ENCODE peak calls at places on chromosome 12, in seven cellular contexts. One of them, this sample, is unnamed.

GRCh38 chr12:58576965-58577364 is 343.3 kb downstream of the LRIG3 start:
- DNase-seq in endodermal cell: no peak
- DNase-seq in cardiac fibroblast: no peak
- DNase-seq in upper lobe of right lung: no peak
- DNase-seq in fibroblast of mammary gland: no peak
- DNase-seq in heart left ventricle: no peak
- DNase-seq in fibroblast of lung: no peak
- DNase-seq in this sample: no peak

GRCh38 chr12:31020385-31021166 is 53.1 kb upstream of the DDX11 start:
- DNase-seq in endodermal cell: peak; percentile 40
- DNase-seq in fibroblast of lung: no peak
- DNase-seq in upper lobe of right lung: peak; percentile 51
- DNase-seq in cardiac fibroblast: no peak
- DNase-seq in heart left ventricle: peak; percentile 7
- DNase-seq in fibroblast of mammary gland: no peak
- DNase-seq in this sample: peak; percentile 29

GRCh38 chr12:113161415-113162016 is 12.0 kb downstream of the CFAP73 start:
- DNase-seq in fibroblast of mammary gland: no peak
- DNase-seq in fibroblast of lung: peak; percentile 52
- DNase-seq in upper lobe of right lung: no peak
- DNase-seq in cardiac fibroblast: no peak
- DNase-seq in heart left ventricle: no peak
- DNase-seq in endodermal cell: peak; percentile 100
- DNase-seq in this sample: no peak

GRCh38 chr12:15001733-15002471 is 29.1 kb downstream of the PDE6H start:
- DNase-seq in heart left ventricle: no peak
- DNase-seq in cardiac fibroblast: peak; percentile 44
- DNase-seq in endodermal cell: peak; percentile 85
- DNase-seq in fibroblast of lung: peak; percentile 42
- DNase-seq in upper lobe of right lung: peak; percentile 53
- DNase-seq in fibroblast of mammary gland: peak; percentile 35
- DNase-seq in this sample: no peak

GRCh38 chr12:112168561-112168971 is 43.2 kb downstream of the TRAFD1 start:
- DNase-seq in endodermal cell: peak; percentile 41
- DNase-seq in upper lobe of right lung: no peak
- DNase-seq in fibroblast of lung: no peak
- DNase-seq in cardiac fibroblast: no peak
- DNase-seq in heart left ventricle: no peak
- DNase-seq in fibroblast of mammary gland: no peak
- DNase-seq in this sample: no peak

GRCh38 chr12:45219621-45220020 is 3.7 kb downstream of the ANO6 start:
- DNase-seq in fibroblast of mammary gland: no peak
- DNase-seq in heart left ventricle: no peak
- DNase-seq in fibroblast of lung: no peak
- DNase-seq in cardiac fibroblast: no peak
- DNase-seq in endodermal cell: no peak
- DNase-seq in upper lobe of right lung: no peak
- DNase-seq in this sample: no peak

GRCh38 chr12:72346331-72346944 is 74.3 kb downstream of the TRHDE start:
- DNase-seq in heart left ventricle: peak; percentile 19
- DNase-seq in endodermal cell: peak; percentile 96
- DNase-seq in fibroblast of mammary gland: peak; percentile 61
- DNase-seq in fibroblast of lung: peak; percentile 71
- DNase-seq in upper lobe of right lung: no peak
- DNase-seq in cardiac fibroblast: peak; percentile 76
- DNase-seq in this sample: no peak

GRCh38 chr12:71312767-71313375 is 126.7 kb upstream of the LGR5 start:
- DNase-seq in fibroblast of mammary gland: peak; percentile 47
- DNase-seq in endodermal cell: peak; percentile 48
- DNase-seq in fibroblast of lung: peak; percentile 55
- DNase-seq in upper lobe of right lung: no peak
- DNase-seq in heart left ventricle: no peak
- DNase-seq in cardiac fibroblast: peak; percentile 59
- DNase-seq in this sample: no peak

GRCh38 chr12:4987076-4987775 is 56.5 kb upstream of the KCNA5 start:
- DNase-seq in cardiac fibroblast: no peak
- DNase-seq in fibroblast of lung: peak; percentile 12
- DNase-seq in endodermal cell: no peak
- DNase-seq in fibroblast of mammary gland: no peak
- DNase-seq in upper lobe of right lung: no peak
- DNase-seq in heart left ventricle: no peak
- DNase-seq in this sample: no peak

GRCh38 chr12:120093592-120094355 is 22.8 kb downstream of the RAB35 start:
- DNase-seq in endodermal cell: peak; percentile 93
- DNase-seq in upper lobe of right lung: no peak
- DNase-seq in cardiac fibroblast: no peak
- DNase-seq in fibroblast of lung: no peak
- DNase-seq in heart left ventricle: no peak
- DNase-seq in fibroblast of mammary gland: no peak
- DNase-seq in this sample: no peak

GRCh38 chr12:15590180-15590826 is 198.9 kb downstream of the EPS8 start:
- DNase-seq in upper lobe of right lung: no peak
- DNase-seq in cardiac fibroblast: peak; percentile 89
- DNase-seq in fibroblast of lung: peak; percentile 51
- DNase-seq in endodermal cell: peak; percentile 83
- DNase-seq in fibroblast of mammary gland: peak; percentile 81
- DNase-seq in heart left ventricle: peak; percentile 34
- DNase-seq in this sample: no peak

GRCh38 chr12:6936642-6937480 is 6.8 kb upstream of the RNU7-1 start:
- DNase-seq in fibroblast of mammary gland: no peak
- DNase-seq in cardiac fibroblast: no peak
- DNase-seq in heart left ventricle: no peak
- DNase-seq in fibroblast of lung: no peak
- DNase-seq in endodermal cell: peak; percentile 71
- DNase-seq in upper lobe of right lung: no peak
- DNase-seq in this sample: no peak

GRCh38 chr12:6936378-6936638 is 7.3 kb upstream of the RNU7-1 start:
- DNase-seq in endodermal cell: no peak
- DNase-seq in upper lobe of right lung: no peak
- DNase-seq in cardiac fibroblast: no peak
- DNase-seq in fibroblast of lung: no peak
- DNase-seq in fibroblast of mammary gland: no peak
- DNase-seq in heart left ventricle: no peak
- DNase-seq in this sample: no peak

GRCh38 chr12:6939187-6939540 is 4.5 kb upstream of the RNU7-1 start:
- DNase-seq in fibroblast of lung: no peak
- DNase-seq in cardiac fibroblast: no peak
- DNase-seq in endodermal cell: no peak
- DNase-seq in fibroblast of mammary gland: no peak
- DNase-seq in heart left ventricle: no peak
- DNase-seq in upper lobe of right lung: no peak
- DNase-seq in this sample: no peak

GRCh38 chr12:6937481-6938352 is 5.9 kb upstream of the RNU7-1 start:
- DNase-seq in fibroblast of lung: peak; percentile 91
- DNase-seq in heart left ventricle: peak; percentile 94
- DNase-seq in upper lobe of right lung: peak; percentile 97
- DNase-seq in fibroblast of mammary gland: peak; percentile 94
- DNase-seq in endodermal cell: peak; percentile 99
- DNase-seq in cardiac fibroblast: peak; percentile 95
- DNase-seq in this sample: peak; percentile 94

GRCh38 chr12:6938353-6939186 is 5.0 kb upstream of the RNU7-1 start:
- DNase-seq in heart left ventricle: no peak
- DNase-seq in upper lobe of right lung: no peak
- DNase-seq in cardiac fibroblast: no peak
- DNase-seq in endodermal cell: no peak
- DNase-seq in fibroblast of mammary gland: no peak
- DNase-seq in fibroblast of lung: no peak
- DNase-seq in this sample: no peak
- TF ChIP-seq CTCF in heart left ventricle: no peak
- TF ChIP-seq CTCF in upper lobe of right lung: no peak
- TF ChIP-seq CTCF in cardiac fibroblast: no peak
- TF ChIP-seq CTCF in endodermal cell: peak; percentile 6
- TF ChIP-seq CTCF in fibroblast of mammary gland: no peak
- TF ChIP-seq CTCF in fibroblast of lung: no peak
- TF ChIP-seq CTCF in this sample: peak; percentile 7

GRCh38 chr12:124369055-124369900 is 74.4 kb downstream of the RFLNA start:
- DNase-seq in cardiac fibroblast: peak; percentile 95
- DNase-seq in upper lobe of right lung: peak; percentile 94
- DNase-seq in heart left ventricle: peak; percentile 93
- DNase-seq in fibroblast of lung: peak; percentile 94
- DNase-seq in fibroblast of mammary gland: peak; percentile 94
- DNase-seq in endodermal cell: no peak
- DNase-seq in this sample: no peak
- TF ChIP-seq CTCF in cardiac fibroblast: peak; percentile 43
- TF ChIP-seq CTCF in upper lobe of right lung: peak; percentile 46
- TF ChIP-seq CTCF in heart left ventricle: peak; percentile 57
- TF ChIP-seq CTCF in fibroblast of lung: peak; percentile 40
- TF ChIP-seq CTCF in fibroblast of mammary gland: no peak
- TF ChIP-seq CTCF in endodermal cell: no peak
- TF ChIP-seq CTCF in this sample: no peak

GRCh38 chr12:125122668-125123067 is 57.4 kb downstream of the AACS start:
- DNase-seq in fibroblast of lung: no peak
- DNase-seq in fibroblast of mammary gland: no peak
- DNase-seq in endodermal cell: peak; percentile 84
- DNase-seq in heart left ventricle: no peak
- DNase-seq in upper lobe of right lung: no peak
- DNase-seq in cardiac fibroblast: no peak
- DNase-seq in this sample: no peak
- TF ChIP-seq CTCF in fibroblast of lung: no peak
- TF ChIP-seq CTCF in fibroblast of mammary gland: no peak
- TF ChIP-seq CTCF in endodermal cell: peak; percentile 62
- TF ChIP-seq CTCF in heart left ventricle: no peak
- TF ChIP-seq CTCF in upper lobe of right lung: no peak
- TF ChIP-seq CTCF in cardiac fibroblast: no peak
- TF ChIP-seq CTCF in this sample: no peak

GRCh38 chr12:57240069-57240921 is 10.7 kb downstream of the STAC3 start:
- DNase-seq in upper lobe of right lung: peak; percentile 76
- DNase-seq in heart left ventricle: no peak
- DNase-seq in fibroblast of lung: peak; percentile 40
- DNase-seq in cardiac fibroblast: peak; percentile 48
- DNase-seq in fibroblast of mammary gland: peak; percentile 47
- DNase-seq in endodermal cell: peak; percentile 83
- DNase-seq in this sample: no peak
- TF ChIP-seq CTCF in upper lobe of right lung: no peak
- TF ChIP-seq CTCF in heart left ventricle: no peak
- TF ChIP-seq CTCF in fibroblast of lung: no peak
- TF ChIP-seq CTCF in cardiac fibroblast: no peak
- TF ChIP-seq CTCF in fibroblast of mammary gland: no peak
- TF ChIP-seq CTCF in endodermal cell: no peak
- TF ChIP-seq CTCF in this sample: no peak

GRCh38 chr12:54356228-54356627 is 8.1 kb downstream of the GPR84 start:
- DNase-seq in heart left ventricle: no peak
- DNase-seq in upper lobe of right lung: no peak
- DNase-seq in fibroblast of lung: no peak
- DNase-seq in fibroblast of mammary gland: no peak
- DNase-seq in endodermal cell: no peak
- DNase-seq in cardiac fibroblast: no peak
- DNase-seq in this sample: no peak

GRCh38 chr12:54357802-54358619 is 6.3 kb downstream of the GPR84 start:
- DNase-seq in cardiac fibroblast: peak; percentile 53
- DNase-seq in endodermal cell: peak; percentile 78
- DNase-seq in fibroblast of mammary gland: peak; percentile 35
- DNase-seq in heart left ventricle: no peak
- DNase-seq in fibroblast of lung: peak; percentile 49
- DNase-seq in upper lobe of right lung: no peak
- DNase-seq in this sample: no peak

GRCh38 chr12:54356951-54357356 is 7.3 kb downstream of the GPR84 start:
- DNase-seq in endodermal cell: peak; percentile 74
- DNase-seq in fibroblast of lung: no peak
- DNase-seq in upper lobe of right lung: no peak
- DNase-seq in cardiac fibroblast: no peak
- DNase-seq in fibroblast of mammary gland: no peak
- DNase-seq in heart left ventricle: no peak
- DNase-seq in this sample: no peak

GRCh38 chr12:54352891-54353874 is 11.1 kb downstream of the GPR84 start:
- DNase-seq in fibroblast of mammary gland: peak; percentile 84
- DNase-seq in heart left ventricle: no peak
- DNase-seq in cardiac fibroblast: peak; percentile 28
- DNase-seq in upper lobe of right lung: no peak
- DNase-seq in endodermal cell: peak; percentile 78
- DNase-seq in fibroblast of lung: peak; percentile 64
- DNase-seq in this sample: no peak

DNA sequence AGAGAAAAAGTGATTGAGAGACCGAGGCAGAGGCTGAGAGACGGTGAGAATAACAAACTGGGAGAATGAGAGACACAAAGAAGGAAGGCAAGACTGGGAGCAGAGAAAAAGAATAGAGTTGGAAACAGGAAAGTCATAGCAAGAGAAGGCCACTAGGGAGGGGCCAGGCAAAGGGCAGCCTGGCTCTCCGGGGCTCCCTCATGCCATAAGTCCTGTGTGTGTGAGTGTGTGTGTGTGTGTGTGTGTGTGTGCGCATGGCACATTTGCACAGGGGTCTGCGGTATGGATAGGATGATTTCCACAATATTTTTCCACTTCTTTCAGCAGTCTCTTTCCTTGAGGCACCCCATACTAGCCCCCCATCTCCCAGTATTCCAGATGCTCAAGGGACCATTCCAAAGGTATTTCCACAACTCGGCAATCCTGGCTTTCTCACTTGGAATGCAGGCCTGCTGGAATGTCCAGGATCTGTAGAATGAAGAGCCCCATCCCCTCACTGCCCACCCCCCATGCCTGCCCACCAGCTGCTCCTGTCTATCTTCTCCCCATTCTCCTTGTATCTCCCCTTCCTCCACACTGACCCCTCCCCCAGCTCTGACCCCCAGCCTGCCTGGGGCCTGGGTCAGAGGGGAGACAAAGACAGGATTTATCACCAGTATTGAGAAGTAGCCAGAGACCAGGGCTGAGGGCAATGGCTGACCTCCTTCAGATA is 9.0 kb downstream of the GPR84 start:
- DNase-seq in heart left ventricle: no peak
- DNase-seq in upper lobe of right lung: no peak
- DNase-seq in endodermal cell: peak; percentile 72
- DNase-seq in fibroblast of lung: no peak
- DNase-seq in fibroblast of mammary gland: no peak
- DNase-seq in cardiac fibroblast: no peak
- DNase-seq in this sample: no peak
- TF ChIP-seq CTCF in heart left ventricle: no peak
- TF ChIP-seq CTCF in upper lobe of right lung: no peak
- TF ChIP-seq CTCF in endodermal cell: peak; percentile 62
- TF ChIP-seq CTCF in fibroblast of lung: no peak
- TF ChIP-seq CTCF in fibroblast of mammary gland: no peak
- TF ChIP-seq CTCF in cardiac fibroblast: peak; percentile 3
- TF ChIP-seq CTCF in this sample: peak; percentile 66

GRCh38 chr12:66717049-66717448 is 38.2 kb upstream of the GRIP1 start:
- DNase-seq in fibroblast of lung: no peak
- DNase-seq in upper lobe of right lung: no peak
- DNase-seq in endodermal cell: no peak
- DNase-seq in heart left ventricle: no peak
- DNase-seq in fibroblast of mammary gland: no peak
- DNase-seq in cardiac fibroblast: no peak
- DNase-seq in this sample: no peak
- TF ChIP-seq CTCF in fibroblast of lung: no peak
- TF ChIP-seq CTCF in upper lobe of right lung: no peak
- TF ChIP-seq CTCF in endodermal cell: no peak
- TF ChIP-seq CTCF in heart left ventricle: no peak
- TF ChIP-seq CTCF in fibroblast of mammary gland: no peak
- TF ChIP-seq CTCF in cardiac fibroblast: no peak
- TF ChIP-seq CTCF in this sample: no peak